ENCODE peak calls at places on chromosomes 16 and 17, in four cellular contexts. C is stomach, Y is B cell, A is ascending aorta. V is an unnamed sample.

GRCh38 chr16:57041182-57042156 is 50.9 kb upstream of the CPNE2 start:
- DNase-seq in C (peak), Y (peak), A (no peak), V (peak)

GRCh38 chr17:64024781-64025731 is 4.6 kb upstream of the ICAM2 start:
- DNase-seq in C (no peak), Y (no peak), A (peak), V (no peak)

GRCh38 chr16:23072769-23073549 is 76.3 kb downstream of the USP31 start:
- DNase-seq in C (no peak), Y (no peak), A (no peak), V (no peak)

GRCh38 chr17:77318021-77318420 is 177.3 kb downstream of the SEC14L1 start:
- DNase-seq in C (no peak), Y (no peak), A (no peak), V (no peak)

GRCh38 chr17:80793421-80793820 is 198.2 kb upstream of the CHMP6 start:
- DNase-seq in C (no peak), Y (peak), A (no peak), V (no peak)

GRCh38 chr17:77864234-77865108 is 94.0 kb upstream of the TNRC6C start:
- DNase-seq in C (no peak), Y (no peak), A (no peak), V (no peak)

GRCh38 chr17:34644941-34645550 is 65.7 kb downstream of the TMEM132E start:
- DNase-seq in C (no peak), Y (no peak), A (no peak), V (no peak)

GRCh38 chr17:9811086-9811485 is 10.8 kb downstream of the GSG1L2 start:
- DNase-seq in C (no peak), Y (no peak), A (no peak), V (no peak)

GRCh38 chr16:89115216-89115949 is 21.7 kb downstream of the ACSF3 start:
- DNase-seq in C (peak), Y (peak), A (peak), V (peak)

GRCh38 chr17:29363716-29364115 is 26.4 kb upstream of the TAOK1 start:
- DNase-seq in C (no peak), Y (no peak), A (no peak), V (no peak)

GRCh38 chr16:82603784-82604411 is 22.9 kb upstream of the CDH13 start:
- DNase-seq in C (peak), Y (no peak), A (peak), V (no peak)

GRCh38 chr17:57597531-57598453 is 147.3 kb downstream of the CCDC182 start:
- DNase-seq in C (peak), Y (no peak), A (peak), V (no peak)

GRCh38 chr16:79810449-79811189 is 210.1 kb upstream of the MAF start:
- DNase-seq in C (no peak), Y (no peak), A (no peak), V (no peak)

GRCh38 chr17:73393962-73394361 is 82.2 kb upstream of the CDC42EP4 start:
- DNase-seq in C (no peak), Y (no peak), A (no peak), V (no peak)

GRCh38 chr16:11799509-11800384 is 2.7 kb upstream of the ZC3H7A start:
- DNase-seq in C (no peak), Y (no peak), A (no peak), V (no peak)

GRCh38 chr17:70050192-70050591 is 24.8 kb upstream of the KCNJ16 start:
- DNase-seq in C (no peak), Y (no peak), A (no peak), V (no peak)

GRCh38 chr16:8620535-8620934 is 963 bp upstream of the METTL22 start:
- DNase-seq in C (no peak), Y (no peak), A (no peak), V (no peak)

GRCh38 chr16:8887952-8888560 is 5.9 kb downstream of the LITAFD start:
- DNase-seq in C (peak), Y (no peak), A (no peak), V (no peak)

GRCh38 chr16:84631153-84631466 is 13.2 kb upstream of the COTL1 start:
- DNase-seq in C (no peak), Y (no peak), A (no peak), V (no peak)

GRCh38 chr17:21689604-21690003 is 2.7 kb upstream of the KCNJ18 start:
- DNase-seq in C (no peak), Y (no peak), A (peak), V (no peak)

GRCh38 chr17:72193395-72194106 is 72.7 kb downstream of the SOX9 start:
- DNase-seq in C (no peak), Y (no peak), A (peak), V (no peak)

GRCh38 chr16:89562027-89562599 is 1.6 kb downstream of the RPL13 start:
- DNase-seq in C (peak), Y (no peak), A (no peak), V (no peak)

GRCh38 chr16:376817-377418 is 4.9 kb downstream of the PGAP6 start:
- DNase-seq in C (no peak), Y (no peak), A (no peak), V (no peak)

GRCh38 chr16:64225696-64226095 is 896.2 kb downstream of the CDH11 start:
- DNase-seq in C (no peak), Y (no peak), A (no peak), V (no peak)

GRCh38 chr17:58091024-58091567 is 7.9 kb downstream of the DYNLL2 start:
- DNase-seq in C (no peak), Y (no peak), A (no peak), V (no peak)

GRCh38 chr17:75571885-75572215 is 15.8 kb upstream of the MYO15B start:
- DNase-seq in C (no peak), Y (no peak), A (no peak), V (no peak)

GRCh38 chr17:72592967-72593325 is 472.1 kb downstream of the SOX9 start:
- DNase-seq in C (no peak), Y (no peak), A (no peak), V (no peak)

GRCh38 chr17:80252871-80253270 is 7.8 kb upstream of the RNF213 start:
- DNase-seq in C (peak), Y (peak), A (no peak), V (peak)

GRCh38 chr17:82889496-82890338 is 49.9 kb upstream of the ZNF750 start:
- DNase-seq in C (peak), Y (no peak), A (no peak), V (no peak)
- TF ChIP-seq CTCF in C (no peak), Y (no peak), A (no peak), V (no peak)

DNA sequence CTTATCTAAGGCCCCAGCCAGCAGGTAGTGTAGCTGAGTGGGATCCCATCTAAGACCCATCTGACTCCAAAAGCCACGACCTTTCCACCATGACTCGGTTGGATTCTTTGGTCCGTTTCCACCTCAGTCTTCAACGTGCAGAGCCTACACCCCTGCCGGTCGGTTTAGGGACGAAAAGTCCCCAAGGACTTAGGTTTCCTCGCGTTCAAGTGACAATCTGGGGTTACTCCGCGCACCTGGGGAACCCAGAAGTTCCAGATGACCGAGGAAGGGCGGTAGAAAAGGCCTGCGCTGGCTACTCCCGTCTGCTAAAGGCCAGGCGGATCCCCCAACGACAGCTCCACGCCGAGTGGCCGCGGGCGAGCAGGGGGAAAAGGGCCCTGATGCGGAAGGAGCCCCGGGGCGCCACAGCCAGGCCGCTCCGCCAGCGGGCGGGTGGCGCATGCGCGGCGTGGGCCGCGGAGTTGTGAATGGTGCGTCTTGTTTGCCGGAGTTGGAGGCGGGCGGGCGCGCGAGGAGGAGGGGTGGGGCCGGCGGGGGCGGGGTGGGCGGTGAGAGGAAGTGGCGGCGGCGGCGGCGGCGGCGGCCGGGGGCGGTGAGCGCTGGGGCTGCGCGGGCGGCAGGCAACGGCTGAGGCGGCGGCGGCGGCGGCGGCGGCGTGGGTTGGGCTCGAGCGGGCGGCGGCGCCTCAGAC is at the start of gene CBFB:
- DNase-seq in C (peak), Y (peak), A (peak), V (peak)
- TF ChIP-seq CTCF in C (no peak), Y (peak), A (no peak), V (peak)

DNA sequence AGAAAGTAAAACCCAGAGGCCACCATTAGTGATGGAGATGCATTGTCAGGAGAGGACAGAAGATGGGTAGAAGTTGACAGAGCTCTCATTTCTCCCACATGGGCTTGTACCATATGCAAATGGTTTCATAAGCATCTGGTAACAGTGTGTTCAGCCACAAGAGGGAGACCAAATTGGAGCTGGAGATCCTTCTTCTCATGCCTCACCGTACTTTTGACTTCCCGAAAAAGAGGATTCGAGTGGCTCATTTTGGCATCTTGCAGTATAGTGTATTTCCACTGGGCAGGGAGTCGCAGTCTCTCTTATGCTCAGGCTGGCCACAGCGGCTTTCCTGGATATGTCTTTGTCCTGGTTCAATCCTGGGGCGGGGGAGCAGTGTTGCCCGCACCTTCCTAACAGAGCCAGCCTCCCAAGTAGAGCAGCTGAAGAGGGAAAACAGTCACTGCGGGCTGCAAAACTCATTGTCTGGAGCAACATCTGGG is 23.8 kb downstream of the TBC1D3B start:
- DNase-seq in C (no peak), Y (no peak), A (no peak), V (no peak)
- TF ChIP-seq CTCF in C (no peak), Y (no peak), A (no peak), V (no peak)

GRCh38 chr17:979211-979538 is 401 bp downstream of the NXN start:
- DNase-seq in C (no peak), Y (no peak), A (no peak), V (no peak)

GRCh38 chr17:980406-981291 is 1.1 kb upstream of the NXN start:
- DNase-seq in C (peak), Y (peak), A (peak), V (peak)

GRCh38 chr17:981292-981658 is 1.7 kb upstream of the NXN start:
- DNase-seq in C (no peak), Y (no peak), A (no peak), V (no peak)

GRCh38 chr17:978110-979093 is 1.2 kb downstream of the NXN start:
- DNase-seq in C (peak), Y (no peak), A (no peak), V (no peak)

DNA sequence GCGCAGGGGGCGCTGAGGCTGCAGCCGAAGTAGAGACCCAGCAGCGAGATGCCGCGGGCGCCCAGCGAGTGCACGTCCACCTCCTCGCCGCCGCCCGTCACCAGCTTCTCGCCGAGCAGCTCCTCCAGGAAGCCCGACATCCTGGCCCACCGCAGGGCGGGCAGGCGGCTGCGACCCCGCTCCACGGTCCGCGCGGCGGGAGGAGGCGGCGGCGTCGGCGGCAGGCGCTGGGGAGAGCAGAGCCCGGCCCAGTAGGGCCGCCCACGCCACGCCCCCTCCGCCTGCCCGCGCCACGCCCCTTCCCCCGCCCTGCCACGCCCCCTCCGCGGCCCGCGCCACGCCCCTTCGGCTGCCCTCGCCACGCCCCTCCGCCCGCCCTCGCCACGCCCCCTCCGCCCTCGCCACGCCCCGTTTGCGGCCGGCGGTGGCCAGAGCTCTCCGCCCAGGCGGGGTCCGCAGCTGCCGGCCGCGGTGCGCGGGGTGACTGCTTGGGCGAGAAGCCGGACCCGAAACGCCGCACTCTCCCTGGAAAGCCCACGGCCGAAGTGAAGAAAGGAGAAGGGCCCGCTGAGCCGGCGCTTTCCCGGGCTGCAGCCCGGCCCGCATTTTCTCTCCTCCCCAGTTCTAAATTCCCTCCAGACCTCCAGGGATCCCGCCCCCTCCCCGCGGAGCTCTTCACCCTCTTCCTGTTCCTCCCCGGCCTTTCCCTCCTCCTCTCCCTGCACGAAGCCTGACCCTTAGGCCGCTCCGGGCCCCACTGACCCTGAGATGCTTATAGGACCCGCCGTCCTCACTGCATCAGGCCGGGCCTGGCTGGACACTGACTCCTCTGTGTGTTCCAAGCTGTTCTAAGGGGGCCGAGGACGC is at the start of gene NXN:
- DNase-seq in C (peak), Y (peak), A (peak), V (peak)
- TF ChIP-seq CTCF in C (no peak), Y (no peak), A (no peak), V (no peak)

GRCh38 chr16:29315916-29316517 is 90.5 kb downstream of the NPIPB11 start:
- DNase-seq in C (no peak), Y (no peak), A (no peak), V (no peak)
- TF ChIP-seq CTCF in C (no peak), Y (no peak), A (peak), V (no peak)

GRCh38 chr17:2070241-2071023 is 15.5 kb downstream of the HIC1 start:
- DNase-seq in C (no peak), Y (no peak), A (no peak), V (peak)
- TF ChIP-seq CTCF in C (no peak), Y (no peak), A (no peak), V (peak)

GRCh38 chr16:55252577-55252976 is 71.4 kb upstream of the IRX6 start:
- DNase-seq in C (no peak), Y (no peak), A (no peak), V (no peak)
- TF ChIP-seq CTCF in C (no peak), Y (no peak), A (no peak), V (no peak)

GRCh38 chr17:55238931-55239297 is 25.8 kb upstream of the HLF start:
- DNase-seq in C (no peak), Y (no peak), A (no peak), V (peak)
- TF ChIP-seq CTCF in C (no peak), Y (no peak), A (no peak), V (no peak)